ENCODE peak calls at places on chromosomes 6 and 20, in eight cellular contexts. Y is ACHN; J is HCEC 1CT; C is left ventricle myocardium inferior; H is MV-4-11; B is HFFc6; K is activated CD4-positive, alpha-beta T cell treated with anti-CD3 and anti-CD28 coated beads for 1 hour; T is aorta. X is an unnamed sample.

GRCh38 chr20:35721219-35721618 is 20.8 kb downstream of the RBM39 start:
- DNase-seq in T (no peak), K (no peak), C (no peak), H (no peak), B (no peak), Y (no peak), J (no peak), X (no peak)

GRCh38 chr20:3749689-3750639 is 17.5 kb downstream of the HSPA12B start:
- DNase-seq in Y (peak), T (no peak), H (no peak), K (no peak), B (no peak), C (no peak), J (no peak), X (no peak)

GRCh38 chr6:168239374-168239773 is 80.2 kb downstream of the DACT2 start:
- DNase-seq in K (no peak), B (no peak), T (no peak), Y (peak), C (no peak), J (no peak), H (no peak), X (no peak)

GRCh38 chr6:31737315-31738047 is 1.2 kb upstream of the CLIC1 start:
- DNase-seq in K (no peak), C (no peak), J (no peak), H (peak), T (no peak), B (no peak), Y (no peak), X (no peak)

GRCh38 chr6:24893342-24893850 is 42.4 kb downstream of the RIPOR2 start:
- DNase-seq in J (no peak), H (no peak), C (no peak), T (no peak), Y (no peak), K (no peak), B (no peak), X (no peak)

GRCh38 chr20:59182401-59183044 is 18.9 kb downstream of the ZNF831 start:
- DNase-seq in Y (no peak), H (peak), K (no peak), C (no peak), B (no peak), T (no peak), J (no peak), X (no peak)

GRCh38 chr20:64185276-64185900 is 21.1 kb downstream of the MYT1 start:
- DNase-seq in Y (no peak), K (no peak), J (no peak), C (no peak), B (no peak), T (peak), H (no peak), X (no peak)

GRCh38 chr20:19448632-19449031 is 236.2 kb downstream of the SLC24A3 start:
- DNase-seq in C (no peak), B (no peak), T (no peak), K (no peak), J (no peak), H (no peak), Y (no peak), X (no peak)

GRCh38 chr6:41705996-41706835 is 29.2 kb downstream of the TFEB start:
- DNase-seq in B (peak), K (no peak), Y (peak), H (peak), C (peak), T (peak), J (peak), X (peak)

GRCh38 chr20:62064788-62065668 is 653 bp downstream of the TAF4 start:
- DNase-seq in H (no peak), B (no peak), T (no peak), K (no peak), C (no peak), J (peak), Y (peak), X (no peak)

GRCh38 chr6:65091561-65091960 is 615.5 kb downstream of the EYS start:
- DNase-seq in Y (no peak), C (no peak), H (no peak), B (no peak), J (no peak), T (no peak), K (no peak), X (no peak)

GRCh38 chr6:79384845-79385244 is 150.4 kb upstream of the HMGN3 start:
- DNase-seq in Y (no peak), K (no peak), H (no peak), T (no peak), B (no peak), C (no peak), J (peak), X (no peak)

GRCh38 chr6:31750411-31751022 is 10.7 kb downstream of the MSH5 start:
- DNase-seq in H (no peak), J (peak), B (peak), K (no peak), T (no peak), C (no peak), Y (peak), X (no peak)

GRCh38 chr20:8530022-8530421 is 398.0 kb downstream of the PLCB1 start:
- DNase-seq in J (peak), B (peak), T (no peak), Y (no peak), K (no peak), C (no peak), H (no peak), X (no peak)

GRCh38 chr20:31711416-31712111 is 11.1 kb downstream of the BCL2L1 start:
- DNase-seq in T (no peak), C (no peak), Y (no peak), H (no peak), B (no peak), J (no peak), K (no peak), X (no peak)

GRCh38 chr20:62782893-62783278 is 13.4 kb upstream of the MRGBP start:
- DNase-seq in B (no peak), C (peak), H (peak), K (no peak), Y (no peak), J (no peak), T (no peak), X (no peak)

GRCh38 chr20:62376112-62377063 is 9.3 kb upstream of the LAMA5 start:
- DNase-seq in Y (no peak), B (no peak), K (no peak), T (peak), C (no peak), J (no peak), H (no peak), X (no peak)

GRCh38 chr6:125111219-125111983 is 42.2 kb upstream of the TPD52L1 start:
- DNase-seq in H (no peak), C (no peak), B (no peak), K (no peak), J (no peak), Y (no peak), T (no peak), X (no peak)

X was measured in activated gamma-delta T cell treated with anti-CD3 and anti-CD28 coated beads, Interleukin-2, amount 50 U/mL, for 16 hours.